ENCODE peak calls at places on chromosome 14, in four cellular contexts. K, B, Y and F are unnamed samples.

GRCh38 chr14:75286313-75286712 is 7.7 kb downstream of the FOS start:
- DNase-seq in K (no peak), Y (no peak), B (no peak), F (no peak)

GRCh38 chr14:63659726-63660125 is 18.1 kb upstream of the WDR89 start:
- DNase-seq in B (no peak), K (no peak), Y (no peak), F (no peak)

GRCh38 chr14:97603201-97603600 is 806.0 kb downstream of the VRK1 start:
- DNase-seq in B (no peak), K (no peak), Y (no peak), F (no peak)

GRCh38 chr14:52447236-52447635 is 105.1 kb downstream of the TXNDC16 start:
- DNase-seq in K (no peak), Y (no peak), B (no peak), F (no peak)

GRCh38 chr14:54893151-54893760 is 9.4 kb downstream of the GCH1 start:
- DNase-seq in Y (no peak), K (no peak), B (peak; percentile 27), F (no peak)

GRCh38 chr14:85602366-85602765 is 72.4 kb downstream of the FLRT2 start:
- DNase-seq in K (no peak), Y (no peak), B (no peak), F (no peak)

GRCh38 chr14:45793081-45793480 is 540.1 kb upstream of the MIS18BP1 start:
- DNase-seq in B (no peak), K (no peak), Y (no peak), F (no peak)

GRCh38 chr14:64825498-64825897 is 54.2 kb downstream of the SPTB start:
- DNase-seq in B (no peak), K (no peak), Y (no peak), F (no peak)

GRCh38 chr14:90523544-90523943 is 126.7 kb downstream of the CALM1 start:
- DNase-seq in Y (no peak), B (no peak), K (no peak), F (no peak)

GRCh38 chr14:68681256-68681655 is 111.6 kb downstream of the ZFP36L1 start:
- DNase-seq in Y (no peak), B (no peak), K (no peak), F (no peak)

GRCh38 chr14:102530828-102531478 is 21.4 kb upstream of the ANKRD9 start:
- DNase-seq in B (no peak), Y (no peak), K (no peak), F (no peak)

GRCh38 chr14:70121521-70121920 is 67.2 kb downstream of the SLC8A3 start:
- DNase-seq in K (no peak), Y (no peak), B (no peak), F (no peak)

GRCh38 chr14:53006931-53007330 is 56.1 kb upstream of the FERMT2 start:
- DNase-seq in K (no peak), B (no peak), Y (no peak), F (no peak)

GRCh38 chr14:22819191-22819988 is 4.2 kb upstream of the SLC7A7 start:
- DNase-seq in B (no peak), Y (no peak), K (peak; percentile 49), F (no peak)

GRCh38 chr14:80465541-80466220 is 254.4 kb upstream of the DIO2 start:
- DNase-seq in K (no peak), Y (no peak), B (no peak), F (no peak)

GRCh38 chr14:55592426-55592825 is 12.4 kb downstream of the KTN1 start:
- DNase-seq in K (no peak), Y (no peak), B (no peak), F (no peak)

GRCh38 chr14:54138024-54138353 is 181.4 kb upstream of the BMP4 start:
- DNase-seq in Y (no peak), B (no peak), K (no peak), F (no peak)

GRCh38 chr14:88208858-88209257 is 114.2 kb downstream of the KCNK10 start:
- DNase-seq in Y (no peak), B (no peak), K (no peak), F (no peak)

GRCh38 chr14:55446833-55447232 is 6.4 kb upstream of the TBPL2 start:
- DNase-seq in B (no peak), K (no peak), Y (no peak), F (no peak)

DNA sequence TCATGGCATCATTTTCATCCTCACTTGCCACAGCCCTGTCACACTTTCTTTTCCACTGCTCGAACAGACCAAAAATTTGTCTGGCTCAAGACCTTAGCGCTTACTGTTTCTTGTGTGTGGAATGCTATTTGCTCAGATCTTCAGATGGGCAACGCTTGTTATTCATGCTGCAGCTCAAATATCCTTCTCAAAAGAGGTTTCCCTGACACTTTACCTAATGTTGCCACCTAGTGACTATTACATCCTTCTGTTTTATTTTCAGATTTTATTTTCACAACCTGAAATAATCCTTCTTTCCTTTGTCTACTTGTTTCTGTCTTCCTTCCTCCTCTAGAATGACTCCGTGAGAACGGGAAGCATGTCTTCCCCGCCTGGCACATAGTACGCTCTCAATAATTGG is 5.6 kb downstream of the FBXO33 start:
- DNase-seq in Y (no peak), K (no peak), B (peak; percentile 11), F (no peak)
- H3K4me1 ChIP-seq in Y (peaks cover 42% of the 10 kb centered on the region), K (no peaks in the 10 kb centered on the region), B (peaks cover 88% of the 10 kb centered on the region), F (no peaks in the 10 kb centered on the region)

DNA sequence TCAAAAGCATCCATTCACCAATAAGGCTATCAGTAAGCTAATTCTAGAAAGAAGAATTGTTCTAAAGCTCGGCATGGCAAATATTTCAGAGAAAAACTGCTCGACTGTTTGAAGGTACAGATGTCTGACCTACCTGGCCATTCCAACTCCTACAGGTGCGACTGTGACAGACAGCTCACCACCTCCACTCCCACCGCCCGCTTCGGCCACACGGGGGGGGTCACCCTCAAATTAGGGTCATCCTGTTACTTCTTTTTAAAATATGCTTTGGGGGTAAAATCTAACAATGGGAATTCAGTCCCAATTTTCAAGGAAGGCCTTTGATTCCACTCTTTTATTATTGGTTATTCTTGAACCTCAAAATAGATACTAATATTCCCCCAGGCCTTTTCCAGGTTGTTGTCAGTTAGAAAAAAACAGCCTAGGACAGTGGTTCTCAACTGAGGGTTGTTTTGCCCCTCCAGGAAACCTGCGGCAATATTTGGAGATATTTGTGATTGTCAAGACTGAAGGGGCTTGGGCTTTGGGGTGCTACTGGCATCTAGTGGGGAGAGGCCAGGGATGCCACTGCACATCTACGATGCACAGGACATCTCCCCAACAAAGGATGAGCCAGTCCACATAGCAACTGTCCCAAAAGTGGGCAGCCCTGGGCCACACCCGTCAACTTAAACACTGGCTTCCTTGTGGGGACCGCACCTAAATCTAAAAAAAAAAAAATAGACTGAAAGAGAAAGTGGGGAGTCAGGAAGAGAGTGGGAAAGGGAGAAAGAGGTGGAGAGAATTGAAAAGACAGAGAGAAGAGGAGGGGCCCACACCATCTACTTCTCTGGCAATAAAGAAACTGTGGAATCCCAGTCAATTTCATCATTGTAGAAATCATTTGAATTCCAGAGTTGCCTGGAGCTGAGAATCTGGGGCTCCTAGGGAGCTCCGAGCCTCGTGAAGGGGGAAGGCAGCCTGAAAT is 81.0 kb downstream of the BCL11B start:
- DNase-seq in K (no peak), B (no peak), Y (no peak), F (no peak)
- H3K4me3 ChIP-seq in K (no peak overlapping the region), B (peak overlapping the region; percentile 75), Y (peak overlapping the region; percentile 50), F (no peak overlapping the region)

GRCh38 chr14:50820786-50821185 is 10.2 kb downstream of the NIN start:
- DNase-seq in B (no peak), K (no peak), Y (no peak), F (no peak)
- H3K4me1 ChIP-seq in B (peaks cover 76% of the 10 kb centered on the region), K (no peaks in the 10 kb centered on the region), Y (peaks cover 8% of the 10 kb centered on the region), F (no peaks in the 10 kb centered on the region)

GRCh38 chr14:104341532-104342434 is 203.4 kb downstream of the KIF26A start:
- DNase-seq in B (no peak), K (peak; percentile 83), Y (no peak), F (no peak)
- H3K4me3 ChIP-seq in B (no peak overlapping the region), K (no peak overlapping the region), Y (no peak overlapping the region), F (no peak overlapping the region)

GRCh38 chr14:61474671-61475070 is 153.3 kb downstream of the PRKCH start:
- DNase-seq in Y (no peak), B (no peak), K (no peak), F (no peak)
- H3K4me1 ChIP-seq in Y (peaks cover 54% of the 10 kb centered on the region), B (peaks cover 98% of the 10 kb centered on the region), K (no peaks in the 10 kb centered on the region), F (no peaks in the 10 kb centered on the region)

GRCh38 chr14:31937730-31938346 is 139.3 kb upstream of the ARHGAP5 start:
- DNase-seq in B (peak; percentile 20), Y (peak; percentile 31), K (peak; percentile 63), F (no peak)
- H3K4me3 ChIP-seq in B (no peak overlapping the region), Y (no peak overlapping the region), K (no peak overlapping the region), F (no peak overlapping the region)

GRCh38 chr14:33348510-33348909 is 409.8 kb downstream of the NPAS3 start:
- DNase-seq in K (no peak), Y (no peak), B (no peak), F (no peak)
- H3K4me1 ChIP-seq in K (no peaks in the 10 kb centered on the region), Y (no peaks in the 10 kb centered on the region), B (no peaks in the 10 kb centered on the region), F (no peaks in the 10 kb centered on the region)

DNA sequence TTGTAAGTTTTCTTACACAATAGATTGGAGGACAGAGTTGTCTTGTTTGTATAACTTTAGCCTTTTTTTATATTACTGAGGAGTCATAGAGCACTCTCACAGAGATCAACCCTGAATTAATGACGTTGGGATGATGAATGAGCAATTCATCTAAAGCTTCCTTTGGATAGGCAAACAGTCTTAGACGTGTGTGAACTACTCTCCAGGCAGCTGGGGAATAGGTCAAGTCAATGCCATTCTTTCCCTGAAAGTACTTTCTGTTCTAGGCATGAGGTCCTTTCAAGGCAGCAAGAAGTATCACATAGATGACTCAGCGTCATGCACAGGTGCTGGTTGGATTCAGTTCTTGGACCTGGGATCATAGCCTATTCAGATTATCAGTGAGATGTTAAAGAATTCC is 369.1 kb upstream of the NOVA1 start:
- DNase-seq in K (no peak), B (no peak), Y (no peak), F (peak; percentile 5)
- H3K4me3 ChIP-seq in K (no peak overlapping the region), B (no peak overlapping the region), Y (no peak overlapping the region), F (no peak overlapping the region)

DNA sequence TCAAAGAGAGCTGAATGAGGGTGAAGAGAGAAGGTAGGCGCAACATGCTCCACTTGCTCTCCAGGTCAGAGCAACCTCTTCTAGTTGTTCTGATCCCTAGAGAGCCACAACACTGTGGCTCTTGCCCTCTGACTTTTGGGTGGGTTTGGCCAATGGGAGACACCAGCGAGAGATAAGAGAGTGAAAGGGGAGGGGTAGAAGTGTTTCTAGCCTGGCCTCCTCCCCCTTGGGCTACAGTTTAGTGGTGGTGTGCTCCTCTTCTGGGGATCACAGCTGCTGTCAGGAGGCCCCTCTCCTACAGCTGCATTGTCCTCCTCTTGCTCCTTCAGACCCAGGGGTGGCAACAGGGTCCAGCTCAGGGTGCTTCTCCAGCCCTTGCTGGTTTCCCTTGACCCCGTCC is 454.8 kb downstream of the FUT8 start:
- DNase-seq in Y (no peak), B (no peak), K (no peak), F (no peak)
- H3K4me1 ChIP-seq in Y (no peaks in the 10 kb centered on the region), B (peaks cover 26% of the 10 kb centered on the region), K (no peaks in the 10 kb centered on the region), F (no peaks in the 10 kb centered on the region)